ENCODE peak calls at places on chromosomes 11 and 22, in six cellular contexts. One of them, this sample, is unnamed.

GRCh38 chr11:44899959-44900358 is 50.7 kb downstream of the TP53I11 start:
- DNase-seq in NCI-H1092: no peak
- DNase-seq in NCI-H1930: peak; percentile 28
- DNase-seq in iPS-NIHi11: peak; percentile 78
- DNase-seq in cerebellar cortex: no peak
- DNase-seq in stimulated activated CD8-positive, alpha-beta memory T cell treated with anti-CD3 and anti-CD28 coated beads, Interleukin-15, amount 100 ng/mL, for 4 hours: no peak
- DNase-seq in this sample: no peak

GRCh38 chr11:66686801-66687750 is 9.4 kb upstream of the RBM4B start:
- DNase-seq in NCI-H1930: no peak
- DNase-seq in cerebellar cortex: peak; percentile 80
- DNase-seq in iPS-NIHi11: no peak
- DNase-seq in NCI-H1092: no peak
- DNase-seq in stimulated activated CD8-positive, alpha-beta memory T cell treated with anti-CD3 and anti-CD28 coated beads, Interleukin-15, amount 100 ng/mL, for 4 hours: no peak
- DNase-seq in this sample: no peak

GRCh38 chr11:28878025-28878424 is 769.8 kb downstream of the METTL15 start:
- DNase-seq in NCI-H1930: no peak
- DNase-seq in stimulated activated CD8-positive, alpha-beta memory T cell treated with anti-CD3 and anti-CD28 coated beads, Interleukin-15, amount 100 ng/mL, for 4 hours: no peak
- DNase-seq in iPS-NIHi11: no peak
- DNase-seq in cerebellar cortex: no peak
- DNase-seq in NCI-H1092: no peak
- DNase-seq in this sample: no peak

GRCh38 chr11:60951909-60952741 is at the start of gene SLC15A3:
- DNase-seq in NCI-H1930: no peak
- DNase-seq in cerebellar cortex: no peak
- DNase-seq in iPS-NIHi11: peak; percentile 42
- DNase-seq in NCI-H1092: no peak
- DNase-seq in stimulated activated CD8-positive, alpha-beta memory T cell treated with anti-CD3 and anti-CD28 coated beads, Interleukin-15, amount 100 ng/mL, for 4 hours: no peak
- DNase-seq in this sample: peak; percentile 84

GRCh38 chr11:72764503-72764902 is 12.3 kb upstream of the ARAP1 start:
- DNase-seq in cerebellar cortex: no peak
- DNase-seq in stimulated activated CD8-positive, alpha-beta memory T cell treated with anti-CD3 and anti-CD28 coated beads, Interleukin-15, amount 100 ng/mL, for 4 hours: no peak
- DNase-seq in iPS-NIHi11: peak; percentile 86
- DNase-seq in NCI-H1092: peak; percentile 39
- DNase-seq in NCI-H1930: no peak
- DNase-seq in this sample: no peak

GRCh38 chr11:111634981-111635705 is 32.9 kb downstream of the SIK2 start:
- DNase-seq in cerebellar cortex: no peak
- DNase-seq in NCI-H1092: no peak
- DNase-seq in NCI-H1930: no peak
- DNase-seq in stimulated activated CD8-positive, alpha-beta memory T cell treated with anti-CD3 and anti-CD28 coated beads, Interleukin-15, amount 100 ng/mL, for 4 hours: no peak
- DNase-seq in iPS-NIHi11: no peak
- DNase-seq in this sample: no peak

GRCh38 chr22:37750596-37751162 is 53.8 kb downstream of the TRIOBP start:
- DNase-seq in NCI-H1092: no peak
- DNase-seq in iPS-NIHi11: no peak
- DNase-seq in stimulated activated CD8-positive, alpha-beta memory T cell treated with anti-CD3 and anti-CD28 coated beads, Interleukin-15, amount 100 ng/mL, for 4 hours: no peak
- DNase-seq in cerebellar cortex: no peak
- DNase-seq in NCI-H1930: no peak
- DNase-seq in this sample: no peak

GRCh38 chr22:27554106-27554814 is 247.3 kb downstream of the MN1 start:
- DNase-seq in iPS-NIHi11: no peak
- DNase-seq in stimulated activated CD8-positive, alpha-beta memory T cell treated with anti-CD3 and anti-CD28 coated beads, Interleukin-15, amount 100 ng/mL, for 4 hours: no peak
- DNase-seq in cerebellar cortex: no peak
- DNase-seq in NCI-H1930: no peak
- DNase-seq in NCI-H1092: no peak
- DNase-seq in this sample: no peak

GRCh38 chr11:76606102-76606793 is 64.3 kb downstream of the LRRC32 start:
- DNase-seq in NCI-H1930: no peak
- DNase-seq in iPS-NIHi11: no peak
- DNase-seq in cerebellar cortex: no peak
- DNase-seq in NCI-H1092: no peak
- DNase-seq in stimulated activated CD8-positive, alpha-beta memory T cell treated with anti-CD3 and anti-CD28 coated beads, Interleukin-15, amount 100 ng/mL, for 4 hours: no peak
- DNase-seq in this sample: no peak

GRCh38 chr11:76329983-76330382 is 50.9 kb downstream of the THAP12 start:
- DNase-seq in cerebellar cortex: no peak
- DNase-seq in iPS-NIHi11: peak; percentile 47
- DNase-seq in NCI-H1092: no peak
- DNase-seq in stimulated activated CD8-positive, alpha-beta memory T cell treated with anti-CD3 and anti-CD28 coated beads, Interleukin-15, amount 100 ng/mL, for 4 hours: no peak
- DNase-seq in NCI-H1930: no peak
- DNase-seq in this sample: no peak

GRCh38 chr11:130208241-130209127 is 48.9 kb downstream of the ST14 start:
- DNase-seq in NCI-H1930: no peak
- DNase-seq in stimulated activated CD8-positive, alpha-beta memory T cell treated with anti-CD3 and anti-CD28 coated beads, Interleukin-15, amount 100 ng/mL, for 4 hours: no peak
- DNase-seq in NCI-H1092: no peak
- DNase-seq in iPS-NIHi11: no peak
- DNase-seq in cerebellar cortex: no peak
- DNase-seq in this sample: no peak

GRCh38 chr11:2360081-2360642 is 16.9 kb upstream of the CD81 start:
- DNase-seq in NCI-H1092: no peak
- DNase-seq in NCI-H1930: no peak
- DNase-seq in cerebellar cortex: no peak
- DNase-seq in iPS-NIHi11: no peak
- DNase-seq in stimulated activated CD8-positive, alpha-beta memory T cell treated with anti-CD3 and anti-CD28 coated beads, Interleukin-15, amount 100 ng/mL, for 4 hours: no peak
- DNase-seq in this sample: no peak

GRCh38 chr11:87097582-87097981 is 59.8 kb downstream of the TMEM135 start:
- DNase-seq in cerebellar cortex: peak; percentile 46
- DNase-seq in NCI-H1092: no peak
- DNase-seq in iPS-NIHi11: peak; percentile 72
- DNase-seq in stimulated activated CD8-positive, alpha-beta memory T cell treated with anti-CD3 and anti-CD28 coated beads, Interleukin-15, amount 100 ng/mL, for 4 hours: no peak
- DNase-seq in NCI-H1930: no peak
- DNase-seq in this sample: no peak

GRCh38 chr11:45075952-45076351 is 70.5 kb upstream of the PRDM11 start:
- DNase-seq in NCI-H1092: no peak
- DNase-seq in stimulated activated CD8-positive, alpha-beta memory T cell treated with anti-CD3 and anti-CD28 coated beads, Interleukin-15, amount 100 ng/mL, for 4 hours: no peak
- DNase-seq in NCI-H1930: no peak
- DNase-seq in iPS-NIHi11: no peak
- DNase-seq in cerebellar cortex: no peak
- DNase-seq in this sample: no peak

GRCh38 chr11:44082645-44083044 is 12.8 kb upstream of the EXT2 start:
- DNase-seq in NCI-H1930: no peak
- DNase-seq in cerebellar cortex: no peak
- DNase-seq in NCI-H1092: no peak
- DNase-seq in iPS-NIHi11: no peak
- DNase-seq in stimulated activated CD8-positive, alpha-beta memory T cell treated with anti-CD3 and anti-CD28 coated beads, Interleukin-15, amount 100 ng/mL, for 4 hours: no peak
- DNase-seq in this sample: no peak

This sample was measured in ascending aorta.